ENCODE peak calls at places on chromosomes 3 and 15, in eight cellular contexts. One of them, this sample, is unnamed.

GRCh38 chr3:124688580-124689454 is 41.4 kb upstream of the UMPS start:
- DNase-seq in mammary epithelial cell: peak; percentile 62
- DNase-seq in CD4-positive, alpha-beta T cell: peak; percentile 38
- DNase-seq in iPS DF 6.9: peak; percentile 70
- DNase-seq in PC-9: peak; percentile 81
- DNase-seq in IMR-90: peak; percentile 78
- DNase-seq in ovary: peak; percentile 66
- DNase-seq in HCT116: peak; percentile 69
- DNase-seq in this sample: no peak

GRCh38 chr15:23424111-23424904 is 22.7 kb downstream of the GOLGA6L2 start:
- DNase-seq in mammary epithelial cell: no peak
- DNase-seq in CD4-positive, alpha-beta T cell: no peak
- DNase-seq in iPS DF 6.9: no peak
- DNase-seq in PC-9: no peak
- DNase-seq in IMR-90: no peak
- DNase-seq in ovary: no peak
- DNase-seq in HCT116: no peak
- DNase-seq in this sample: no peak

GRCh38 chr15:41940441-41940857 is 31.9 kb downstream of the EHD4 start:
- DNase-seq in mammary epithelial cell: peak; percentile 92
- DNase-seq in CD4-positive, alpha-beta T cell: no peak
- DNase-seq in iPS DF 6.9: no peak
- DNase-seq in PC-9: no peak
- DNase-seq in IMR-90: peak; percentile 87
- DNase-seq in ovary: no peak
- DNase-seq in HCT116: peak; percentile 82
- DNase-seq in this sample: peak; percentile 87

GRCh38 chr3:15113468-15113867 is 14.5 kb upstream of the RBSN start:
- DNase-seq in mammary epithelial cell: no peak
- DNase-seq in CD4-positive, alpha-beta T cell: no peak
- DNase-seq in iPS DF 6.9: no peak
- DNase-seq in PC-9: no peak
- DNase-seq in IMR-90: no peak
- DNase-seq in ovary: no peak
- DNase-seq in HCT116: no peak
- DNase-seq in this sample: no peak

GRCh38 chr15:74768771-74769342 is 13.0 kb upstream of the CSK start:
- DNase-seq in mammary epithelial cell: no peak
- DNase-seq in CD4-positive, alpha-beta T cell: peak; percentile 52
- DNase-seq in iPS DF 6.9: no peak
- DNase-seq in PC-9: peak; percentile 52
- DNase-seq in IMR-90: peak; percentile 41
- DNase-seq in ovary: peak; percentile 62
- DNase-seq in HCT116: peak; percentile 42
- DNase-seq in this sample: no peak

GRCh38 chr3:196772102-196772501 is 32.4 kb downstream of the PAK2 start:
- DNase-seq in mammary epithelial cell: no peak
- DNase-seq in CD4-positive, alpha-beta T cell: no peak
- DNase-seq in iPS DF 6.9: no peak
- DNase-seq in PC-9: no peak
- DNase-seq in IMR-90: no peak
- DNase-seq in ovary: no peak
- DNase-seq in HCT116: no peak
- DNase-seq in this sample: no peak

GRCh38 chr3:58531956-58532355 is 5.0 kb downstream of the ACOX2 start:
- DNase-seq in mammary epithelial cell: peak; percentile 13
- DNase-seq in CD4-positive, alpha-beta T cell: no peak
- DNase-seq in iPS DF 6.9: no peak
- DNase-seq in PC-9: no peak
- DNase-seq in IMR-90: no peak
- DNase-seq in ovary: no peak
- DNase-seq in HCT116: peak; percentile 40
- DNase-seq in this sample: no peak

GRCh38 chr3:61561374-61562041 is at the start of gene PTPRG:
- DNase-seq in mammary epithelial cell: peak; percentile 87
- DNase-seq in CD4-positive, alpha-beta T cell: no peak
- DNase-seq in iPS DF 6.9: no peak
- DNase-seq in PC-9: peak; percentile 83
- DNase-seq in IMR-90: peak; percentile 94
- DNase-seq in ovary: peak; percentile 93
- DNase-seq in HCT116: peak; percentile 69
- DNase-seq in this sample: peak; percentile 63

GRCh38 chr15:92383528-92384326 is 10.0 kb upstream of the ST8SIA2 start:
- DNase-seq in mammary epithelial cell: no peak
- DNase-seq in CD4-positive, alpha-beta T cell: no peak
- DNase-seq in iPS DF 6.9: no peak
- DNase-seq in PC-9: no peak
- DNase-seq in IMR-90: peak; percentile 3
- DNase-seq in ovary: no peak
- DNase-seq in HCT116: peak; percentile 26
- DNase-seq in this sample: no peak

GRCh38 chr3:46659285-46659684 is 34.2 kb downstream of the ALS2CL start:
- DNase-seq in mammary epithelial cell: no peak
- DNase-seq in CD4-positive, alpha-beta T cell: no peak
- DNase-seq in iPS DF 6.9: no peak
- DNase-seq in PC-9: no peak
- DNase-seq in IMR-90: no peak
- DNase-seq in ovary: no peak
- DNase-seq in HCT116: no peak
- DNase-seq in this sample: no peak

GRCh38 chr3:172159962-172160538 is 120.7 kb downstream of the FNDC3B start:
- DNase-seq in mammary epithelial cell: no peak
- DNase-seq in CD4-positive, alpha-beta T cell: no peak
- DNase-seq in iPS DF 6.9: no peak
- DNase-seq in PC-9: no peak
- DNase-seq in IMR-90: no peak
- DNase-seq in ovary: no peak
- DNase-seq in HCT116: no peak
- DNase-seq in this sample: no peak

GRCh38 chr15:71545223-71545760 is 265.1 kb upstream of the NR2E3 start:
- DNase-seq in mammary epithelial cell: no peak
- DNase-seq in CD4-positive, alpha-beta T cell: no peak
- DNase-seq in iPS DF 6.9: no peak
- DNase-seq in PC-9: no peak
- DNase-seq in IMR-90: peak; percentile 45
- DNase-seq in ovary: no peak
- DNase-seq in HCT116: no peak
- DNase-seq in this sample: no peak

GRCh38 chr3:151305081-151305777 is 11.4 kb downstream of the GPR87 start:
- DNase-seq in mammary epithelial cell: peak; percentile 99
- DNase-seq in CD4-positive, alpha-beta T cell: no peak
- DNase-seq in iPS DF 6.9: peak; percentile 61
- DNase-seq in PC-9: peak; percentile 95
- DNase-seq in IMR-90: peak; percentile 95
- DNase-seq in ovary: no peak
- DNase-seq in HCT116: peak; percentile 96
- DNase-seq in this sample: peak; percentile 98

GRCh38 chr15:40047413-40048154 is 8.6 kb upstream of the SRP14 start:
- DNase-seq in mammary epithelial cell: peak; percentile 77
- DNase-seq in CD4-positive, alpha-beta T cell: peak; percentile 27
- DNase-seq in iPS DF 6.9: no peak
- DNase-seq in PC-9: peak; percentile 49
- DNase-seq in IMR-90: peak; percentile 87
- DNase-seq in ovary: peak; percentile 32
- DNase-seq in HCT116: no peak
- DNase-seq in this sample: peak; percentile 54

GRCh38 chr3:108598375-108598774 is 8.9 kb downstream of the DZIP3 start:
- DNase-seq in mammary epithelial cell: no peak
- DNase-seq in CD4-positive, alpha-beta T cell: no peak
- DNase-seq in iPS DF 6.9: no peak
- DNase-seq in PC-9: no peak
- DNase-seq in IMR-90: no peak
- DNase-seq in ovary: no peak
- DNase-seq in HCT116: no peak
- DNase-seq in this sample: no peak

GRCh38 chr3:45261333-45262110 is 35.4 kb upstream of the TMEM158 start:
- DNase-seq in mammary epithelial cell: no peak
- DNase-seq in CD4-positive, alpha-beta T cell: no peak
- DNase-seq in iPS DF 6.9: no peak
- DNase-seq in PC-9: no peak
- DNase-seq in IMR-90: no peak
- DNase-seq in ovary: no peak
- DNase-seq in HCT116: no peak
- DNase-seq in this sample: no peak

GRCh38 chr3:159082514-159082913 is 280.7 kb downstream of the MFSD1 start:
- DNase-seq in mammary epithelial cell: peak; percentile 75
- DNase-seq in CD4-positive, alpha-beta T cell: no peak
- DNase-seq in iPS DF 6.9: no peak
- DNase-seq in PC-9: no peak
- DNase-seq in IMR-90: peak; percentile 2
- DNase-seq in ovary: no peak
- DNase-seq in HCT116: no peak
- DNase-seq in this sample: no peak

GRCh38 chr15:37099321-37100108 is 834 bp downstream of the MEIS2 start:
- DNase-seq in mammary epithelial cell: peak; percentile 41
- DNase-seq in CD4-positive, alpha-beta T cell: no peak
- DNase-seq in iPS DF 6.9: no peak
- DNase-seq in PC-9: peak; percentile 10
- DNase-seq in IMR-90: peak; percentile 34
- DNase-seq in ovary: peak; percentile 51
- DNase-seq in HCT116: peak; percentile 16
- DNase-seq in this sample: no peak

GRCh38 chr3:193816656-193817311 is 223.8 kb downstream of the OPA1 start:
- DNase-seq in mammary epithelial cell: no peak
- DNase-seq in CD4-positive, alpha-beta T cell: no peak
- DNase-seq in iPS DF 6.9: peak; percentile 75
- DNase-seq in PC-9: peak; percentile 94
- DNase-seq in IMR-90: peak; percentile 11
- DNase-seq in ovary: peak; percentile 87
- DNase-seq in HCT116: no peak
- DNase-seq in this sample: no peak

GRCh38 chr3:47974974-47975470 is 41.2 kb downstream of the MAP4 start:
- DNase-seq in mammary epithelial cell: no peak
- DNase-seq in CD4-positive, alpha-beta T cell: no peak
- DNase-seq in iPS DF 6.9: no peak
- DNase-seq in PC-9: no peak
- DNase-seq in IMR-90: no peak
- DNase-seq in ovary: no peak
- DNase-seq in HCT116: no peak
- DNase-seq in this sample: no peak
- H3K27ac ChIP-seq in mammary epithelial cell: no peak overlapping the region
- H3K27ac ChIP-seq in CD4-positive, alpha-beta T cell: no peak overlapping the region
- H3K27ac ChIP-seq in iPS DF 6.9: no peak overlapping the region
- H3K27ac ChIP-seq in PC-9: no peak overlapping the region
- H3K27ac ChIP-seq in IMR-90: no peak overlapping the region
- H3K27ac ChIP-seq in ovary: no peak overlapping the region
- H3K27ac ChIP-seq in HCT116: no peak overlapping the region
- H3K27ac ChIP-seq in this sample: no peak overlapping the region

GRCh38 chr15:65355173-65355982 is 22.4 kb downstream of the IGDCC3 start:
- DNase-seq in mammary epithelial cell: no peak
- DNase-seq in CD4-positive, alpha-beta T cell: no peak
- DNase-seq in iPS DF 6.9: no peak
- DNase-seq in PC-9: no peak
- DNase-seq in IMR-90: no peak
- DNase-seq in ovary: no peak
- DNase-seq in HCT116: no peak
- DNase-seq in this sample: no peak
- H3K27ac ChIP-seq in mammary epithelial cell: no peak overlapping the region
- H3K27ac ChIP-seq in CD4-positive, alpha-beta T cell: no peak overlapping the region
- H3K27ac ChIP-seq in iPS DF 6.9: no peak overlapping the region
- H3K27ac ChIP-seq in PC-9: no peak overlapping the region
- H3K27ac ChIP-seq in IMR-90: no peak overlapping the region
- H3K27ac ChIP-seq in ovary: no peak overlapping the region
- H3K27ac ChIP-seq in HCT116: no peak overlapping the region
- H3K27ac ChIP-seq in this sample: no peak overlapping the region

GRCh38 chr3:4523710-4524422 is 30.7 kb downstream of the ITPR1 start:
- DNase-seq in mammary epithelial cell: no peak
- DNase-seq in CD4-positive, alpha-beta T cell: no peak
- DNase-seq in iPS DF 6.9: no peak
- DNase-seq in PC-9: no peak
- DNase-seq in IMR-90: no peak
- DNase-seq in ovary: no peak
- DNase-seq in HCT116: no peak
- DNase-seq in this sample: no peak

GRCh38 chr3:4525555-4526238 is 32.5 kb downstream of the ITPR1 start:
- DNase-seq in mammary epithelial cell: no peak
- DNase-seq in CD4-positive, alpha-beta T cell: no peak
- DNase-seq in iPS DF 6.9: no peak
- DNase-seq in PC-9: no peak
- DNase-seq in IMR-90: no peak
- DNase-seq in ovary: no peak
- DNase-seq in HCT116: no peak
- DNase-seq in this sample: no peak

GRCh38 chr3:4524423-4524769 is 31.2 kb downstream of the ITPR1 start:
- DNase-seq in mammary epithelial cell: peak; percentile 56
- DNase-seq in CD4-positive, alpha-beta T cell: no peak
- DNase-seq in iPS DF 6.9: no peak
- DNase-seq in PC-9: peak; percentile 63
- DNase-seq in IMR-90: peak; percentile 19
- DNase-seq in ovary: no peak
- DNase-seq in HCT116: no peak
- DNase-seq in this sample: peak; percentile 64

GRCh38 chr3:4520013-4520881 is 27.1 kb downstream of the ITPR1 start:
- DNase-seq in mammary epithelial cell: no peak
- DNase-seq in CD4-positive, alpha-beta T cell: no peak
- DNase-seq in iPS DF 6.9: no peak
- DNase-seq in PC-9: no peak
- DNase-seq in IMR-90: no peak
- DNase-seq in ovary: no peak
- DNase-seq in HCT116: no peak
- DNase-seq in this sample: no peak

GRCh38 chr3:4522962-4523361 is 29.8 kb downstream of the ITPR1 start:
- DNase-seq in mammary epithelial cell: no peak
- DNase-seq in CD4-positive, alpha-beta T cell: no peak
- DNase-seq in iPS DF 6.9: no peak
- DNase-seq in PC-9: no peak
- DNase-seq in IMR-90: no peak
- DNase-seq in ovary: no peak
- DNase-seq in HCT116: no peak
- DNase-seq in this sample: no peak
- H3K27ac ChIP-seq in mammary epithelial cell: no peak overlapping the region
- H3K27ac ChIP-seq in CD4-positive, alpha-beta T cell: no peak overlapping the region
- H3K27ac ChIP-seq in iPS DF 6.9: no peak overlapping the region
- H3K27ac ChIP-seq in PC-9: no peak overlapping the region
- H3K27ac ChIP-seq in IMR-90: no peak overlapping the region
- H3K27ac ChIP-seq in ovary: no peak overlapping the region
- H3K27ac ChIP-seq in HCT116: no peak overlapping the region
- H3K27ac ChIP-seq in this sample: no peak overlapping the region

GRCh38 chr3:2967851-2968250 is 142.3 kb downstream of the IL5RA start:
- DNase-seq in mammary epithelial cell: no peak
- DNase-seq in CD4-positive, alpha-beta T cell: no peak
- DNase-seq in iPS DF 6.9: no peak
- DNase-seq in PC-9: no peak
- DNase-seq in IMR-90: no peak
- DNase-seq in ovary: no peak
- DNase-seq in HCT116: no peak
- DNase-seq in this sample: no peak
- H3K27ac ChIP-seq in mammary epithelial cell: no peak overlapping the region
- H3K27ac ChIP-seq in CD4-positive, alpha-beta T cell: no peak overlapping the region
- H3K27ac ChIP-seq in iPS DF 6.9: no peak overlapping the region
- H3K27ac ChIP-seq in PC-9: no peak overlapping the region
- H3K27ac ChIP-seq in IMR-90: no peak overlapping the region
- H3K27ac ChIP-seq in ovary: no peak overlapping the region
- H3K27ac ChIP-seq in HCT116: no peak overlapping the region
- H3K27ac ChIP-seq in this sample: no peak overlapping the region